ENCODE peak calls at places on chromosomes 12 and 14, in six cellular contexts. O is GM12892, Y is H1, I is SK-N-SH, E is HepG2, U is GM12878. G is an unnamed sample.

GRCh38 chr12:121653999-121654398 is 15.5 kb downstream of the MORN3 start:
- DNase-seq in O (no peak), Y (no peak), I (peak; percentile 55), E (no peak), U (no peak), G (no peak)

GRCh38 chr12:46292754-46293402 is 24.0 kb upstream of the SLC38A1 start:
- DNase-seq in O (no peak), Y (no peak), I (no peak), E (peak; percentile 27), U (no peak), G (no peak)

GRCh38 chr12:10739157-10740118 is 16.3 kb upstream of the YBX3 start:
- DNase-seq in O (no peak), Y (no peak), I (no peak), E (no peak), U (no peak), G (no peak)

GRCh38 chr12:22115711-22116110 is 69.7 kb downstream of the CMAS start:
- DNase-seq in O (no peak), Y (no peak), I (no peak), E (no peak), U (no peak), G (no peak)

GRCh38 chr12:114760151-114760877 is 76.3 kb upstream of the TBX3 start:
- DNase-seq in O (no peak), Y (no peak), I (no peak), E (no peak), U (no peak), G (no peak)

GRCh38 chr12:111975161-111975931 is 37.6 kb downstream of the TMEM116 start:
- DNase-seq in O (no peak), Y (no peak), I (no peak), E (peak; percentile 6), U (no peak), G (no peak)

GRCh38 chr12:43079481-43079880 is 472.5 kb downstream of the ADAMTS20 start:
- DNase-seq in O (no peak), Y (no peak), I (no peak), E (no peak), U (no peak), G (no peak)

GRCh38 chr12:7935773-7936581 is at the start of gene SLC2A3:
- DNase-seq in O (peak; percentile 33), Y (peak; percentile 53), I (peak; percentile 43), E (peak; percentile 84), U (peak; percentile 65), G (peak; percentile 47)

GRCh38 chr14:74425525-74426201 is 347 bp downstream of the SYNDIG1L start:
- DNase-seq in O (peak; percentile 66), Y (no peak), I (peak; percentile 83), E (no peak), U (no peak), G (peak; percentile 75)

GRCh38 chr14:64191756-64192155 is 102.4 kb downstream of the ESR2 start:
- DNase-seq in O (no peak), Y (no peak), I (no peak), E (no peak), U (no peak), G (no peak)

GRCh38 chr12:70853326-70853725 is 67.2 kb downstream of the PTPRR start:
- DNase-seq in O (no peak), Y (no peak), I (no peak), E (peak; percentile 2), U (no peak), G (no peak)

GRCh38 chr12:123916729-123917128 is 55.9 kb downstream of the CCDC92 start:
- DNase-seq in O (no peak), Y (no peak), I (no peak), E (no peak), U (no peak), G (no peak)

GRCh38 chr14:55071870-55072640 is 20.6 kb downstream of the MAPK1IP1L start:
- DNase-seq in O (no peak), Y (no peak), I (no peak), E (no peak), U (peak; percentile 92), G (no peak)

GRCh38 chr12:112852127-112852526 is 54.6 kb upstream of the OAS1 start:
- DNase-seq in O (no peak), Y (no peak), I (peak; percentile 23), E (no peak), U (no peak), G (no peak)

GRCh38 chr12:25716842-25717241 is 163.8 kb upstream of the LMNTD1 start:
- DNase-seq in O (no peak), Y (no peak), I (no peak), E (no peak), U (no peak), G (no peak)

GRCh38 chr14:52175982-52176502 is 91.5 kb upstream of the PTGDR start:
- DNase-seq in O (no peak), Y (no peak), I (no peak), E (no peak), U (peak; percentile 23), G (no peak)

GRCh38 chr14:33903369-33903768 is 47.5 kb downstream of the EGLN3 start:
- DNase-seq in O (no peak), Y (no peak), I (no peak), E (no peak), U (no peak), G (no peak)

GRCh38 chr14:95514131-95515079 is 2.0 kb downstream of the SYNE3 start:
- DNase-seq in O (no peak), Y (no peak), I (no peak), E (no peak), U (no peak), G (no peak)

DNA sequence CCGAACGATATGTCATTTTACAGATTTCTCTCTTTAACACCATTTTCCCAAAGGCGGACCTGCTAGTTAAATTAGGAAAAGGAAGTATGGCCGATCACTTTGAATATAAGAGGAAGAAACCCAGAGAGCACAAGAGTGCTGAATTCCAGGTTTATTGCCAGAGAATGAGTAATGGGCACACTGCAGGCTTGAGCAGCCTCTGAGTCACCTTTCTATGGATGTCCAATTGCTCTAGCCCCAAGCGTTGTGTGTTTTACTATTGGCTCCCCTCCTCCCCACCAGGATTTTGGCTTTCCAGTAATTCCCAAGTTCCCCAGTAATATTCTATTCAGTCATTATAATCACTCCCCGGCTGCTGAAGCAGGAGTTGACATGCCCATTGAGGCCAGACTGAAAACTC is 704.5 kb upstream of the FLRT2 start:
- DNase-seq in O (no peak), Y (no peak), I (no peak), E (no peak), U (no peak), G (no peak)
- TF ChIP-seq TAF1 in O (no peak), Y (no peak), I (no peak), E (no peak), U (no peak), G (no peak)

DNA sequence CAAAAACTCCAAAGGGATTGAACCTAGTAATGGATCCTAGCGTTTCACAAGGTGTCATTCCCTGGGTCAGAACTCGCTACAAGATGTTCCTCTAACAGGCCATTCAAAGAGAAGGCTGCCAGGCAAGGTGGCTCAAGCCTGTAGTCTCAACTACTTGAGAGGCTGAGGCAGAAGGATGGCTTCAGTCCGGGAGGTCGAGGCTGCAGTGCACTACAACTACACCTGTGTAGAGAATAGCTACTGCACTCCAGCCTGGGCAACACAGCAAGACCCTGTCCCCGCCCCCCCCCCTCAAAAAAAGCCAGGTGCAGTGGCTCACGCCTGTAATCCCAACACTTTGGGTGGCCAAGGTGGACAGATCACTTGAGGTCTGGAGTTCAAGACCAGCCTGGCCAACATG is 14.4 kb downstream of the PPTC7 start:
- DNase-seq in O (no peak), Y (no peak), I (no peak), E (no peak), U (no peak), G (no peak)
- TF ChIP-seq POLR2AphosphoS5 in O (no peak), Y (no peak), I (no peak), E (no peak), U (no peak), G (no peak)

GRCh38 chr14:91841065-91841464 is 26.3 kb downstream of the TC2N start:
- DNase-seq in O (no peak), Y (no peak), I (no peak), E (no peak), U (no peak), G (no peak)
- TF ChIP-seq TAF1 in O (no peak), Y (no peak), I (no peak), E (no peak), U (no peak), G (no peak)

GRCh38 chr12:6770094-6770493 is 2.2 kb upstream of the LAG3 start:
- DNase-seq in O (no peak), Y (no peak), I (no peak), E (no peak), U (no peak), G (no peak)

GRCh38 chr12:6771509-6772330 is 600 bp upstream of the LAG3 start:
- DNase-seq in O (no peak), Y (no peak), I (no peak), E (no peak), U (no peak), G (no peak)

GRCh38 chr12:6772331-6772695 is at the start of gene LAG3:
- DNase-seq in O (no peak), Y (no peak), I (no peak), E (no peak), U (no peak), G (no peak)

GRCh38 chr12:6770600-6770999 is 1.7 kb upstream of the LAG3 start:
- DNase-seq in O (no peak), Y (no peak), I (no peak), E (no peak), U (no peak), G (no peak)

DNA sequence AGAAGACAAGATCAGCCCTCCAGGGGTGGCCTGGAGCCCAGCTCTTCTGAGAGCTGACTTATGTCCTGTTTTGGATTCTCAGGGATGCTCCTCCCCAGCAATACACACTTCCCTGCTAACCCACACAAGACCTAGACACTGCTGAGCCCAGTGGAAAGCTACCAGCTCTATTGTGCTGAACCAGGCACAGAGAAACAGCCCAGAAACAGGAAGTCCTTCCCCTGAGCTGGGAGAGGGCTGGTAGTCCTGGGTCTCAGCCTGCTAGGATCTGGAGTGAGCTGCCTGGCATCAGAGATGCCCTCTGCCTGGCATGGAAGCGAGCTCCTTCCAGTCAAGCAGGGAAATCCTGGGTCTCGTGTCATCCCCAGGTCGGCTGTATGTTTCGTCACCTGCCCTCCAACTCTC is 1.2 kb upstream of the LAG3 start:
- DNase-seq in O (no peak), Y (no peak), I (no peak), E (no peak), U (no peak), G (no peak)
- TF ChIP-seq POLR2AphosphoS5 in O (no peak), Y (no peak), I (no peak), E (no peak), U (no peak), G (no peak)

GRCh38 chr12:92674500-92674899 is 28.3 kb upstream of the PLEKHG7 start:
- DNase-seq in O (no peak), Y (no peak), I (no peak), E (no peak), U (no peak), G (no peak)
- TF ChIP-seq TAF1 in O (no peak), Y (no peak), I (no peak), E (no peak), U (no peak), G (no peak)

DNA sequence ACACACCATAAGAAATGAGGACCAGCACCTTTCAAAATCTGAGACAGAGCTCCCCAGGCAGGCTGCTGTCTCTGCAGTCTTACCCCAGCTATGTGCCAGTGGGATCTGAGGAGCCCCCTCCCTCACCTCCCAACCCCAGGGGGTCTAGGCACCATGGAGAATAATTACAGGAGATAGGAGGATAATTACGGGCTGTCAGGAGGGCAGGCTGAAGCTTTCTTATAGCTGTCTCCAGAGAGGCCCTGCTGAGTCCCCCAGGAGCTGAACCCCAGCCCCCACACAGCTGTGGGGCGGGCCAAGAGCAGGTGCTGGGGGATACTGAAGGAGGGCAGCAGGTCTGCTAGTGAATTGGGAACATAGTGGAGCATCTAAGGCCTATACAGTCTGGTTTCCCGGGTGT is 6.8 kb downstream of the CPNE6 start:
- DNase-seq in O (no peak), Y (no peak), I (no peak), E (no peak), U (no peak), G (no peak)
- TF ChIP-seq POLR2AphosphoS5 in O (no peak), Y (no peak), I (no peak), E (no peak), U (no peak), G (no peak)